ENCODE peak calls at places on chromosomes 3 and 15, in eight cellular contexts. One of them, this sample, is unnamed.

GRCh38 chr3:120438971-120439370 is 11.8 kb downstream of the FSTL1 start:
- DNase-seq in stimulated activated CD4-positive, alpha-beta T cell treated with anti-CD3 and anti-CD28 coated beads, Interleukin-15, amount 100 ng/mL, for 1 hour: no peak
- DNase-seq in NCI-H1092 treated with DMSO at 0.1 percent for 48 hours: no peak
- DNase-seq in cortex of kidney: no peak
- DNase-seq in T1000: no peak
- DNase-seq in astrocyte: peak
- DNase-seq in GM23248: peak
- DNase-seq in A549: peak
- DNase-seq in this sample: no peak

GRCh38 chr3:150589759-150590158 is 13.4 kb upstream of the SELENOT start:
- DNase-seq in stimulated activated CD4-positive, alpha-beta T cell treated with anti-CD3 and anti-CD28 coated beads, Interleukin-15, amount 100 ng/mL, for 1 hour: no peak
- DNase-seq in NCI-H1092 treated with DMSO at 0.1 percent for 48 hours: no peak
- DNase-seq in cortex of kidney: no peak
- DNase-seq in T1000: no peak
- DNase-seq in astrocyte: no peak
- DNase-seq in GM23248: peak
- DNase-seq in A549: no peak
- DNase-seq in this sample: no peak

GRCh38 chr3:169624533-169624972 is 39.0 kb downstream of the MECOM start:
- DNase-seq in stimulated activated CD4-positive, alpha-beta T cell treated with anti-CD3 and anti-CD28 coated beads, Interleukin-15, amount 100 ng/mL, for 1 hour: no peak
- DNase-seq in NCI-H1092 treated with DMSO at 0.1 percent for 48 hours: peak
- DNase-seq in cortex of kidney: no peak
- DNase-seq in T1000: peak
- DNase-seq in astrocyte: peak
- DNase-seq in GM23248: no peak
- DNase-seq in A549: no peak
- DNase-seq in this sample: no peak

GRCh38 chr3:183254816-183255730 is 2.0 kb downstream of the B3GNT5 start:
- DNase-seq in stimulated activated CD4-positive, alpha-beta T cell treated with anti-CD3 and anti-CD28 coated beads, Interleukin-15, amount 100 ng/mL, for 1 hour: no peak
- DNase-seq in NCI-H1092 treated with DMSO at 0.1 percent for 48 hours: no peak
- DNase-seq in cortex of kidney: no peak
- DNase-seq in T1000: no peak
- DNase-seq in astrocyte: peak
- DNase-seq in GM23248: no peak
- DNase-seq in A549: no peak
- DNase-seq in this sample: no peak

GRCh38 chr3:139284221-139284620 is 59.6 kb upstream of the MRPS22 start:
- DNase-seq in stimulated activated CD4-positive, alpha-beta T cell treated with anti-CD3 and anti-CD28 coated beads, Interleukin-15, amount 100 ng/mL, for 1 hour: no peak
- DNase-seq in NCI-H1092 treated with DMSO at 0.1 percent for 48 hours: no peak
- DNase-seq in cortex of kidney: no peak
- DNase-seq in T1000: no peak
- DNase-seq in astrocyte: no peak
- DNase-seq in GM23248: peak
- DNase-seq in A549: no peak
- DNase-seq in this sample: no peak

GRCh38 chr3:53238051-53238850 is 17.6 kb downstream of the TKT start:
- DNase-seq in stimulated activated CD4-positive, alpha-beta T cell treated with anti-CD3 and anti-CD28 coated beads, Interleukin-15, amount 100 ng/mL, for 1 hour: no peak
- DNase-seq in NCI-H1092 treated with DMSO at 0.1 percent for 48 hours: no peak
- DNase-seq in cortex of kidney: no peak
- DNase-seq in T1000: peak
- DNase-seq in astrocyte: peak
- DNase-seq in GM23248: peak
- DNase-seq in A549: peak
- DNase-seq in this sample: no peak

GRCh38 chr3:184479426-184480126 is 82.0 kb upstream of the EPHB3 start:
- DNase-seq in stimulated activated CD4-positive, alpha-beta T cell treated with anti-CD3 and anti-CD28 coated beads, Interleukin-15, amount 100 ng/mL, for 1 hour: no peak
- DNase-seq in NCI-H1092 treated with DMSO at 0.1 percent for 48 hours: no peak
- DNase-seq in cortex of kidney: no peak
- DNase-seq in T1000: no peak
- DNase-seq in astrocyte: no peak
- DNase-seq in GM23248: no peak
- DNase-seq in A549: no peak
- DNase-seq in this sample: no peak

GRCh38 chr3:55958605-55959004 is 471.5 kb upstream of the WNT5A start:
- DNase-seq in stimulated activated CD4-positive, alpha-beta T cell treated with anti-CD3 and anti-CD28 coated beads, Interleukin-15, amount 100 ng/mL, for 1 hour: no peak
- DNase-seq in NCI-H1092 treated with DMSO at 0.1 percent for 48 hours: no peak
- DNase-seq in cortex of kidney: no peak
- DNase-seq in T1000: no peak
- DNase-seq in astrocyte: no peak
- DNase-seq in GM23248: no peak
- DNase-seq in A549: no peak
- DNase-seq in this sample: no peak

GRCh38 chr3:27721717-27722564 is at the start of gene EOMES:
- DNase-seq in stimulated activated CD4-positive, alpha-beta T cell treated with anti-CD3 and anti-CD28 coated beads, Interleukin-15, amount 100 ng/mL, for 1 hour: peak
- DNase-seq in NCI-H1092 treated with DMSO at 0.1 percent for 48 hours: peak
- DNase-seq in cortex of kidney: no peak
- DNase-seq in T1000: peak
- DNase-seq in astrocyte: peak
- DNase-seq in GM23248: peak
- DNase-seq in A549: peak
- DNase-seq in this sample: no peak

GRCh38 chr3:178140491-178140890 is 395.7 kb upstream of the KCNMB2 start:
- DNase-seq in stimulated activated CD4-positive, alpha-beta T cell treated with anti-CD3 and anti-CD28 coated beads, Interleukin-15, amount 100 ng/mL, for 1 hour: no peak
- DNase-seq in NCI-H1092 treated with DMSO at 0.1 percent for 48 hours: no peak
- DNase-seq in cortex of kidney: no peak
- DNase-seq in T1000: no peak
- DNase-seq in astrocyte: peak
- DNase-seq in GM23248: peak
- DNase-seq in A549: peak
- DNase-seq in this sample: no peak

GRCh38 chr3:11509175-11510000 is 134.3 kb downstream of the VGLL4 start:
- DNase-seq in stimulated activated CD4-positive, alpha-beta T cell treated with anti-CD3 and anti-CD28 coated beads, Interleukin-15, amount 100 ng/mL, for 1 hour: no peak
- DNase-seq in NCI-H1092 treated with DMSO at 0.1 percent for 48 hours: peak
- DNase-seq in cortex of kidney: no peak
- DNase-seq in T1000: peak
- DNase-seq in astrocyte: peak
- DNase-seq in GM23248: peak
- DNase-seq in A549: peak
- DNase-seq in this sample: no peak

GRCh38 chr3:157156844-157157635 is 2.9 kb downstream of the CCNL1 start:
- DNase-seq in stimulated activated CD4-positive, alpha-beta T cell treated with anti-CD3 and anti-CD28 coated beads, Interleukin-15, amount 100 ng/mL, for 1 hour: no peak
- DNase-seq in NCI-H1092 treated with DMSO at 0.1 percent for 48 hours: no peak
- DNase-seq in cortex of kidney: no peak
- DNase-seq in T1000: no peak
- DNase-seq in astrocyte: no peak
- DNase-seq in GM23248: peak
- DNase-seq in A549: peak
- DNase-seq in this sample: no peak

GRCh38 chr15:62582580-62582979 is 417.5 kb upstream of the C2CD4B start:
- DNase-seq in stimulated activated CD4-positive, alpha-beta T cell treated with anti-CD3 and anti-CD28 coated beads, Interleukin-15, amount 100 ng/mL, for 1 hour: no peak
- DNase-seq in NCI-H1092 treated with DMSO at 0.1 percent for 48 hours: no peak
- DNase-seq in cortex of kidney: no peak
- DNase-seq in T1000: no peak
- DNase-seq in astrocyte: no peak
- DNase-seq in GM23248: no peak
- DNase-seq in A549: no peak
- DNase-seq in this sample: no peak

GRCh38 chr3:69370156-69370944 is 15.5 kb downstream of the FRMD4B start:
- DNase-seq in stimulated activated CD4-positive, alpha-beta T cell treated with anti-CD3 and anti-CD28 coated beads, Interleukin-15, amount 100 ng/mL, for 1 hour: no peak
- DNase-seq in NCI-H1092 treated with DMSO at 0.1 percent for 48 hours: no peak
- DNase-seq in cortex of kidney: no peak
- DNase-seq in T1000: no peak
- DNase-seq in astrocyte: no peak
- DNase-seq in GM23248: peak
- DNase-seq in A549: no peak
- DNase-seq in this sample: no peak

GRCh38 chr3:48521635-48522034 is 17.7 kb upstream of the SHISA5 start:
- DNase-seq in stimulated activated CD4-positive, alpha-beta T cell treated with anti-CD3 and anti-CD28 coated beads, Interleukin-15, amount 100 ng/mL, for 1 hour: no peak
- DNase-seq in NCI-H1092 treated with DMSO at 0.1 percent for 48 hours: no peak
- DNase-seq in cortex of kidney: no peak
- DNase-seq in T1000: no peak
- DNase-seq in astrocyte: no peak
- DNase-seq in GM23248: no peak
- DNase-seq in A549: no peak
- DNase-seq in this sample: no peak

GRCh38 chr15:66494262-66494661 is 3.3 kb downstream of the SNAPC5 start:
- DNase-seq in stimulated activated CD4-positive, alpha-beta T cell treated with anti-CD3 and anti-CD28 coated beads, Interleukin-15, amount 100 ng/mL, for 1 hour: no peak
- DNase-seq in NCI-H1092 treated with DMSO at 0.1 percent for 48 hours: no peak
- DNase-seq in cortex of kidney: no peak
- DNase-seq in T1000: no peak
- DNase-seq in astrocyte: no peak
- DNase-seq in GM23248: no peak
- DNase-seq in A549: no peak
- DNase-seq in this sample: no peak

GRCh38 chr3:104878395-104878794 is 488.3 kb upstream of the ALCAM start:
- DNase-seq in stimulated activated CD4-positive, alpha-beta T cell treated with anti-CD3 and anti-CD28 coated beads, Interleukin-15, amount 100 ng/mL, for 1 hour: no peak
- DNase-seq in NCI-H1092 treated with DMSO at 0.1 percent for 48 hours: no peak
- DNase-seq in cortex of kidney: no peak
- DNase-seq in T1000: no peak
- DNase-seq in astrocyte: peak
- DNase-seq in GM23248: peak
- DNase-seq in A549: no peak
- DNase-seq in this sample: no peak

GRCh38 chr15:62107561-62108110 is 40.9 kb downstream of the C2CD4A start:
- DNase-seq in stimulated activated CD4-positive, alpha-beta T cell treated with anti-CD3 and anti-CD28 coated beads, Interleukin-15, amount 100 ng/mL, for 1 hour: no peak
- DNase-seq in NCI-H1092 treated with DMSO at 0.1 percent for 48 hours: no peak
- DNase-seq in cortex of kidney: no peak
- DNase-seq in T1000: no peak
- DNase-seq in astrocyte: no peak
- DNase-seq in GM23248: peak
- DNase-seq in A549: peak
- DNase-seq in this sample: no peak

GRCh38 chr3:123522666-123523412 is 62.0 kb downstream of the HACD2 start:
- DNase-seq in stimulated activated CD4-positive, alpha-beta T cell treated with anti-CD3 and anti-CD28 coated beads, Interleukin-15, amount 100 ng/mL, for 1 hour: no peak
- DNase-seq in NCI-H1092 treated with DMSO at 0.1 percent for 48 hours: no peak
- DNase-seq in cortex of kidney: no peak
- DNase-seq in T1000: no peak
- DNase-seq in astrocyte: no peak
- DNase-seq in GM23248: no peak
- DNase-seq in A549: no peak
- DNase-seq in this sample: no peak

GRCh38 chr3:57007513-57008415 is 52.7 kb upstream of the SPATA12 start:
- DNase-seq in stimulated activated CD4-positive, alpha-beta T cell treated with anti-CD3 and anti-CD28 coated beads, Interleukin-15, amount 100 ng/mL, for 1 hour: no peak
- DNase-seq in NCI-H1092 treated with DMSO at 0.1 percent for 48 hours: no peak
- DNase-seq in cortex of kidney: no peak
- DNase-seq in T1000: peak
- DNase-seq in astrocyte: peak
- DNase-seq in GM23248: peak
- DNase-seq in A549: no peak
- DNase-seq in this sample: no peak

GRCh38 chr3:128554100-128554464 is 61.1 kb upstream of the GATA2 start:
- DNase-seq in stimulated activated CD4-positive, alpha-beta T cell treated with anti-CD3 and anti-CD28 coated beads, Interleukin-15, amount 100 ng/mL, for 1 hour: no peak
- DNase-seq in NCI-H1092 treated with DMSO at 0.1 percent for 48 hours: no peak
- DNase-seq in cortex of kidney: no peak
- DNase-seq in T1000: no peak
- DNase-seq in astrocyte: peak
- DNase-seq in GM23248: peak
- DNase-seq in A549: peak
- DNase-seq in this sample: no peak

GRCh38 chr15:50109086-50109987 is 9.7 kb downstream of the ATP8B4 start:
- DNase-seq in stimulated activated CD4-positive, alpha-beta T cell treated with anti-CD3 and anti-CD28 coated beads, Interleukin-15, amount 100 ng/mL, for 1 hour: no peak
- DNase-seq in NCI-H1092 treated with DMSO at 0.1 percent for 48 hours: no peak
- DNase-seq in cortex of kidney: no peak
- DNase-seq in T1000: no peak
- DNase-seq in astrocyte: peak
- DNase-seq in GM23248: peak
- DNase-seq in A549: peak
- DNase-seq in this sample: no peak